ENCODE peak calls at places on chromosomes 5 and 9, in five cellular contexts. One of them, this sample, is unnamed.

GRCh38 chr5:6885581-6885980 is 172.3 kb downstream of the TENT4A start:
- DNase-seq in IMR-90: no peak
- DNase-seq in neuronal stem cell: no peak
- DNase-seq in H1: no peak
- DNase-seq in H9: no peak
- DNase-seq in this sample: no peak

GRCh38 chr9:137892424-137893191 is 15.0 kb downstream of the CACNA1B start:
- DNase-seq in IMR-90: no peak
- DNase-seq in neuronal stem cell: no peak
- DNase-seq in H1: no peak
- DNase-seq in H9: no peak
- DNase-seq in this sample: no peak

GRCh38 chr5:143229896-143230675 is 173.4 kb downstream of the NR3C1 start:
- DNase-seq in IMR-90: no peak
- DNase-seq in neuronal stem cell: no peak
- DNase-seq in H1: no peak
- DNase-seq in H9: no peak
- DNase-seq in this sample: no peak

GRCh38 chr5:89034588-89034987 is 151.6 kb upstream of the MEF2C start:
- DNase-seq in IMR-90: peak; percentile 6
- DNase-seq in neuronal stem cell: no peak
- DNase-seq in H1: no peak
- DNase-seq in H9: no peak
- DNase-seq in this sample: peak; percentile 24

GRCh38 chr9:114302727-114303126 is 20.2 kb upstream of the ORM1 start:
- DNase-seq in IMR-90: no peak
- DNase-seq in neuronal stem cell: no peak
- DNase-seq in H1: peak; percentile 28
- DNase-seq in H9: no peak
- DNase-seq in this sample: no peak

GRCh38 chr5:123787136-123787535 is 275.2 kb downstream of the CSNK1G3 start:
- DNase-seq in IMR-90: no peak
- DNase-seq in neuronal stem cell: no peak
- DNase-seq in H1: no peak
- DNase-seq in H9: no peak
- DNase-seq in this sample: no peak

GRCh38 chr5:124871299-124871698 is 124.9 kb upstream of the ZNF608 start:
- DNase-seq in IMR-90: peak; percentile 61
- DNase-seq in neuronal stem cell: no peak
- DNase-seq in H1: no peak
- DNase-seq in H9: no peak
- DNase-seq in this sample: no peak

GRCh38 chr5:1723476-1723875 is 76.2 kb downstream of the MRPL36 start:
- DNase-seq in IMR-90: no peak
- DNase-seq in neuronal stem cell: no peak
- DNase-seq in H1: peak; percentile 38
- DNase-seq in H9: peak; percentile 15
- DNase-seq in this sample: no peak

GRCh38 chr5:160339406-160340140 is 27.2 kb upstream of the CCNJL start:
- DNase-seq in IMR-90: no peak
- DNase-seq in neuronal stem cell: no peak
- DNase-seq in H1: no peak
- DNase-seq in H9: no peak
- DNase-seq in this sample: no peak

GRCh38 chr9:123026425-123026824 is 7.0 kb upstream of the GPR21 start:
- DNase-seq in IMR-90: no peak
- DNase-seq in neuronal stem cell: no peak
- DNase-seq in H1: no peak
- DNase-seq in H9: no peak
- DNase-seq in this sample: no peak

GRCh38 chr5:108171759-108172158 is 210.1 kb downstream of the FBXL17 start:
- DNase-seq in IMR-90: no peak
- DNase-seq in neuronal stem cell: no peak
- DNase-seq in H1: no peak
- DNase-seq in H9: no peak
- DNase-seq in this sample: no peak

GRCh38 chr9:97556721-97557605 is 55.5 kb downstream of the TMOD1 start:
- DNase-seq in IMR-90: no peak
- DNase-seq in neuronal stem cell: no peak
- DNase-seq in H1: no peak
- DNase-seq in H9: no peak
- DNase-seq in this sample: no peak

GRCh38 chr5:145975361-145976066 is 39.1 kb downstream of the SH3RF2 start:
- DNase-seq in IMR-90: peak; percentile 89
- DNase-seq in neuronal stem cell: no peak
- DNase-seq in H1: no peak
- DNase-seq in H9: no peak
- DNase-seq in this sample: peak; percentile 42

GRCh38 chr5:150181035-150181434 is 8.8 kb upstream of the SLC6A7 start:
- DNase-seq in IMR-90: peak; percentile 85
- DNase-seq in neuronal stem cell: no peak
- DNase-seq in H1: no peak
- DNase-seq in H9: no peak
- DNase-seq in this sample: peak; percentile 77

GRCh38 chr5:76385540-76385939 is 17.5 kb upstream of the IQGAP2 start:
- DNase-seq in IMR-90: no peak
- DNase-seq in neuronal stem cell: no peak
- DNase-seq in H1: no peak
- DNase-seq in H9: no peak
- DNase-seq in this sample: no peak

GRCh38 chr9:128457207-128457606 is 1.4 kb downstream of the ODF2 start:
- DNase-seq in IMR-90: no peak
- DNase-seq in neuronal stem cell: no peak
- DNase-seq in H1: peak; percentile 66
- DNase-seq in H9: peak; percentile 49
- DNase-seq in this sample: no peak

GRCh38 chr5:132641841-132642240 is 16.1 kb upstream of the IL13 start:
- DNase-seq in IMR-90: no peak
- DNase-seq in neuronal stem cell: no peak
- DNase-seq in H1: no peak
- DNase-seq in H9: no peak
- DNase-seq in this sample: no peak

GRCh38 chr5:29899583-29899982 is 1293.9 kb upstream of the CDH6 start:
- DNase-seq in IMR-90: no peak
- DNase-seq in neuronal stem cell: no peak
- DNase-seq in H1: no peak
- DNase-seq in H9: no peak
- DNase-seq in this sample: no peak

GRCh38 chr9:38733503-38733902 is 13.6 kb upstream of the FAM240B start:
- DNase-seq in IMR-90: no peak
- DNase-seq in neuronal stem cell: no peak
- DNase-seq in H1: no peak
- DNase-seq in H9: no peak
- DNase-seq in this sample: no peak

GRCh38 chr5:43192558-43193170 is 639 bp downstream of the NIM1K start:
- DNase-seq in IMR-90: peak; percentile 27
- DNase-seq in neuronal stem cell: no peak
- DNase-seq in H1: peak; percentile 49
- DNase-seq in H9: no peak
- DNase-seq in this sample: peak; percentile 40

GRCh38 chr5:126837242-126837641 is 60.3 kb downstream of the LMNB1 start:
- DNase-seq in IMR-90: no peak
- DNase-seq in neuronal stem cell: no peak
- DNase-seq in H1: no peak
- DNase-seq in H9: no peak
- DNase-seq in this sample: no peak

GRCh38 chr9:107154291-107154690 is 128.8 kb upstream of the RAD23B start:
- DNase-seq in IMR-90: no peak
- DNase-seq in neuronal stem cell: no peak
- DNase-seq in H1: no peak
- DNase-seq in H9: no peak
- DNase-seq in this sample: no peak

GRCh38 chr5:154395407-154396106 is 50.2 kb upstream of the SAP30L start:
- DNase-seq in IMR-90: no peak
- DNase-seq in neuronal stem cell: no peak
- DNase-seq in H1: no peak
- DNase-seq in H9: peak; percentile 82
- DNase-seq in this sample: no peak

GRCh38 chr5:1037671-1038416 is 29.2 kb downstream of the NKD2 start:
- DNase-seq in IMR-90: no peak
- DNase-seq in neuronal stem cell: no peak
- DNase-seq in H1: no peak
- DNase-seq in H9: no peak
- DNase-seq in this sample: no peak

GRCh38 chr5:178476531-178476930 is 113.7 kb downstream of the COL23A1 start:
- DNase-seq in IMR-90: no peak
- DNase-seq in neuronal stem cell: no peak
- DNase-seq in H1: no peak
- DNase-seq in H9: no peak
- DNase-seq in this sample: no peak

GRCh38 chr5:56155085-56155484 is 78.0 kb downstream of the ANKRD55 start:
- DNase-seq in IMR-90: no peak
- DNase-seq in neuronal stem cell: no peak
- DNase-seq in H1: no peak
- DNase-seq in H9: no peak
- DNase-seq in this sample: peak; percentile 23

GRCh38 chr5:9903806-9904205 is 273.7 kb upstream of the TAS2R1 start:
- DNase-seq in IMR-90: peak; percentile 62
- DNase-seq in neuronal stem cell: no peak
- DNase-seq in H1: no peak
- DNase-seq in H9: no peak
- DNase-seq in this sample: peak; percentile 17

GRCh38 chr9:6567140-6567591 is 78.4 kb downstream of the GLDC start:
- DNase-seq in IMR-90: peak; percentile 97
- DNase-seq in neuronal stem cell: no peak
- DNase-seq in H1: no peak
- DNase-seq in H9: no peak
- DNase-seq in this sample: peak; percentile 94

GRCh38 chr5:137218471-137218870 is 280.7 kb downstream of the SPOCK1 start:
- DNase-seq in IMR-90: peak; percentile 52
- DNase-seq in neuronal stem cell: no peak
- DNase-seq in H1: no peak
- DNase-seq in H9: no peak
- DNase-seq in this sample: no peak

GRCh38 chr9:7779201-7779600 is 20.4 kb downstream of the DMAC1 start:
- DNase-seq in IMR-90: no peak
- DNase-seq in neuronal stem cell: no peak
- DNase-seq in H1: no peak
- DNase-seq in H9: no peak
- DNase-seq in this sample: no peak

GRCh38 chr5:132053483-132053882 is 7.0 kb upstream of the IL3 start:
- DNase-seq in IMR-90: no peak
- DNase-seq in neuronal stem cell: no peak
- DNase-seq in H1: no peak
- DNase-seq in H9: peak; percentile 18
- DNase-seq in this sample: no peak

GRCh38 chr5:111685969-111686368 is 71.0 kb downstream of the NREP start:
- DNase-seq in IMR-90: no peak
- DNase-seq in neuronal stem cell: no peak
- DNase-seq in H1: no peak
- DNase-seq in H9: peak; percentile 44
- DNase-seq in this sample: no peak

GRCh38 chr5:73950441-73950873 is 324.5 kb downstream of the ARHGEF28 start:
- DNase-seq in IMR-90: peak; percentile 21
- DNase-seq in neuronal stem cell: no peak
- DNase-seq in H1: no peak
- DNase-seq in H9: no peak
- DNase-seq in this sample: no peak

GRCh38 chr5:128234928-128235641 is 151.5 kb downstream of the SLC12A2 start:
- DNase-seq in IMR-90: no peak
- DNase-seq in neuronal stem cell: no peak
- DNase-seq in H1: no peak
- DNase-seq in H9: no peak
- DNase-seq in this sample: no peak

GRCh38 chr9:16179566-16179965 is 626.7 kb downstream of the CCDC171 start:
- DNase-seq in IMR-90: no peak
- DNase-seq in neuronal stem cell: no peak
- DNase-seq in H1: no peak
- DNase-seq in H9: no peak
- DNase-seq in this sample: no peak

GRCh38 chr5:10832421-10832820 is 71.4 kb upstream of the DAP start:
- DNase-seq in IMR-90: no peak
- DNase-seq in neuronal stem cell: no peak
- DNase-seq in H1: no peak
- DNase-seq in H9: no peak
- DNase-seq in this sample: no peak

GRCh38 chr5:137001026-137001569 is 498.0 kb downstream of the SPOCK1 start:
- DNase-seq in IMR-90: no peak
- DNase-seq in neuronal stem cell: no peak
- DNase-seq in H1: no peak
- DNase-seq in H9: no peak
- DNase-seq in this sample: no peak

GRCh38 chr9:92122061-92122460 is 6.8 kb upstream of the SPTLC1 start:
- DNase-seq in IMR-90: peak; percentile 70
- DNase-seq in neuronal stem cell: no peak
- DNase-seq in H1: no peak
- DNase-seq in H9: no peak
- DNase-seq in this sample: peak; percentile 40

GRCh38 chr5:79613571-79613970 is 1.3 kb downstream of the TENT2 start:
- DNase-seq in IMR-90: no peak
- DNase-seq in neuronal stem cell: no peak
- DNase-seq in H1: no peak
- DNase-seq in H9: no peak
- DNase-seq in this sample: peak; percentile 8
- H3K4me1 ChIP-seq in IMR-90: no peaks in the 10 kb centered on the region
- H3K4me1 ChIP-seq in neuronal stem cell: peaks cover 8% of the 10 kb centered on the region
- H3K4me1 ChIP-seq in H1: no peaks in the 10 kb centered on the region
- H3K4me1 ChIP-seq in H9: no peaks in the 10 kb centered on the region
- H3K4me1 ChIP-seq in this sample: peaks cover 3% of the 10 kb centered on the region

GRCh38 chr5:54531536-54531935 is 14.0 kb downstream of the SNX18 start:
- DNase-seq in IMR-90: no peak
- DNase-seq in neuronal stem cell: no peak
- DNase-seq in H1: no peak
- DNase-seq in H9: no peak
- DNase-seq in this sample: no peak
- H2AK5ac ChIP-seq in IMR-90: peak overlapping the region; percentile 36
- H2AK5ac ChIP-seq in neuronal stem cell: no peak overlapping the region
- H2AK5ac ChIP-seq in H1: no peak overlapping the region
- H2AK5ac ChIP-seq in H9: no peak overlapping the region
- H2AK5ac ChIP-seq in this sample: no peak overlapping the region

DNA sequence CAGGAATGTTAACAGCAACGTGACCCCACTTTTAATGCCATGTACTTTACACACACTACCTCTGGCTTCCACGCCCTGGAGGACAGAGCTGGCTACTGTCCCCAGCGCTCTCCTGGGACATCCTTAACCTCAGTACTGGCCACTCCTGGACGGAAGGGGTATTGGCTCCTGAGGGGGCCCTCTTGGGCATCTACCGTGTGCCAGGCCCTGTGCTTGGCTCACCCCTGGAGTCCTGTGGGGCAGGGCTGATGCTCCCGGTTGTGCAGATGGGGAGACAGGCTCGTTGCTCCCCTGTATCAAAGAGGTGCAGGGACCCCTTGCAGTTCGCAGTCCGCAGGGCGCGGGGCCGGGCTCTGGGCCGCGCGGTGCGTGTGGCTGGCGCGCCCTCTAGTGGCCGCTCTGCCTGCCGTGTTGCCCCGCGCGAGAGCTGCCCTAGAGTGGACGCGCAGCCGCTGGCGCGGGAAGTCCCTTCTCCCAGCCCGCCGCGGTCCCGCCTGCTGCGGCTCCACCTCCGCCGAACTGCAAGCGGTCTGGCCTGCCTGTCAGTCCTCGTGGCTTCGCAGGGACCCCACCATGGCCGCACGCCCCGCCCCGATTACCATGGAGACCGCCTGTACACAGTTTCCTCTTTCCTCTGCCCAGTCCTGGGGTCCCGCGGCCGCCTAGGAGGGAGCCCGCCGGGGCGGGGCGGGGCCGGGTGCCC is at the start of gene WDR38:
- DNase-seq in IMR-90: peak; percentile 66
- DNase-seq in neuronal stem cell: peak; percentile 78
- DNase-seq in H1: peak; percentile 92
- DNase-seq in H9: peak; percentile 88
- DNase-seq in this sample: peak; percentile 82
- H3K14ac ChIP-seq in IMR-90: peak within 1 kb of the TSS; percentile 69
- H3K14ac ChIP-seq in neuronal stem cell: no peak within 1 kb of the TSS
- H3K14ac ChIP-seq in H1: no peak within 1 kb of the TSS
- H3K14ac ChIP-seq in H9: peak within 1 kb of the TSS; percentile 49
- H3K14ac ChIP-seq in this sample: peak within 1 kb of the TSS; percentile 49

GRCh38 chr9:69248005-69248404 is 73.9 kb downstream of the TJP2 start:
- DNase-seq in IMR-90: no peak
- DNase-seq in neuronal stem cell: no peak
- DNase-seq in H1: no peak
- DNase-seq in H9: no peak
- DNase-seq in this sample: no peak
- H3K4me1 ChIP-seq in IMR-90: no peaks in the 10 kb centered on the region
- H3K4me1 ChIP-seq in neuronal stem cell: no peaks in the 10 kb centered on the region
- H3K4me1 ChIP-seq in H1: no peaks in the 10 kb centered on the region
- H3K4me1 ChIP-seq in H9: no peaks in the 10 kb centered on the region
- H3K4me1 ChIP-seq in this sample: no peaks in the 10 kb centered on the region